ENCODE peak calls at places on chromosome 3, in ten cellular contexts. K is activated effector memory CD4-positive, alpha-beta T cell treated with Interleukin-2 at 50 U/mL for 16 hours; G is KG1; V is mammary epithelial cell; H is left ventricle myocardium superior; P is esophagus squamous epithelium; W is foreskin fibroblast; E is kidney epithelial cell; Q is NCI-H2107; T is amniotic epithelial cell. I is an unnamed sample.

GRCh38 chr3:65019412-65020093 is 331.8 kb upstream of the ADAMTS9 start:
- DNase-seq in V (no peak), P (no peak), H (no peak), W (no peak), G (no peak), T (no peak), Q (no peak), E (peak), K (no peak), I (no peak)

GRCh38 chr3:15102256-15102655 is 3.3 kb upstream of the RBSN start:
- DNase-seq in T (no peak), V (peak), K (no peak), W (no peak), Q (no peak), G (no peak), H (peak), E (no peak), P (no peak), I (peak)

GRCh38 chr3:4409415-4409814 is 57.7 kb downstream of the SUMF1 start:
- DNase-seq in H (no peak), G (no peak), P (no peak), T (no peak), K (no peak), V (no peak), E (no peak), Q (no peak), W (no peak), I (no peak)

GRCh38 chr3:141367038-141367730 is 1.1 kb upstream of the ZBTB38 start:
- DNase-seq in V (peak), E (peak), G (no peak), W (peak), T (peak), P (no peak), K (no peak), H (no peak), Q (no peak), I (no peak)

GRCh38 chr3:158471639-158472294 is 99.2 kb upstream of the MLF1 start:
- DNase-seq in H (no peak), V (no peak), G (no peak), Q (no peak), P (no peak), E (no peak), W (peak), T (peak), K (no peak), I (no peak)

GRCh38 chr3:185658504-185658912 is 72.4 kb downstream of the SENP2 start:
- DNase-seq in P (no peak), W (peak), E (peak), H (peak), Q (no peak), T (peak), G (no peak), V (peak), K (no peak), I (no peak)

GRCh38 chr3:46926039-46926438 is 48.5 kb downstream of the PTH1R start:
- DNase-seq in V (no peak), P (no peak), K (no peak), G (no peak), H (no peak), Q (no peak), W (peak), E (no peak), T (peak), I (peak)

GRCh38 chr3:32239638-32240550 is 1.4 kb downstream of the CMTM8 start:
- DNase-seq in E (no peak), Q (no peak), V (no peak), P (no peak), W (no peak), T (peak), K (peak), H (no peak), G (peak), I (no peak)

GRCh38 chr3:100100454-100100853 is 13.8 kb downstream of the FILIP1L start:
- DNase-seq in P (no peak), W (no peak), T (no peak), Q (no peak), K (no peak), H (no peak), E (no peak), V (no peak), G (no peak), I (no peak)

GRCh38 chr3:12662593-12663310 is 1.2 kb downstream of the RAF1 start:
- DNase-seq in E (no peak), Q (no peak), H (peak), G (peak), K (peak), T (peak), P (no peak), V (peak), W (no peak), I (peak)

GRCh38 chr3:82505079-82505756 is 743.8 kb upstream of the GBE1 start:
- DNase-seq in V (no peak), P (no peak), K (no peak), Q (no peak), E (no peak), H (no peak), T (no peak), W (no peak), G (no peak), I (no peak)

GRCh38 chr3:170999737-171000242 is 26.7 kb downstream of the SLC2A2 start:
- DNase-seq in V (peak), P (no peak), T (peak), G (no peak), E (peak), W (peak), H (no peak), Q (no peak), K (no peak), I (no peak)

GRCh38 chr3:37017683-37018082 is 24.4 kb downstream of the MLH1 start:
- DNase-seq in H (no peak), E (no peak), Q (no peak), G (no peak), P (no peak), V (no peak), K (no peak), W (no peak), T (no peak), I (peak)

GRCh38 chr3:132781922-132782321 is 59.7 kb upstream of the NPHP3 start:
- DNase-seq in K (no peak), G (no peak), H (no peak), E (no peak), Q (no peak), W (no peak), T (no peak), V (no peak), P (no peak), I (no peak)

GRCh38 chr3:125078961-125079674 is 23.3 kb upstream of the HEG1 start:
- DNase-seq in K (no peak), G (no peak), V (no peak), H (no peak), T (no peak), Q (no peak), P (no peak), E (no peak), W (no peak), I (no peak)

GRCh38 chr3:120497318-120497717 is 46.5 kb upstream of the FSTL1 start:
- DNase-seq in E (peak), V (peak), P (no peak), Q (no peak), K (no peak), W (peak), T (peak), H (no peak), G (no peak), I (no peak)

GRCh38 chr3:112931737-112932521 is 43.0 kb downstream of the CD200R1 start:
- DNase-seq in E (no peak), H (no peak), Q (no peak), G (no peak), T (no peak), W (no peak), V (no peak), K (no peak), P (no peak), I (peak)

GRCh38 chr3:46080124-46080991 is 53.1 kb upstream of the XCR1 start:
- DNase-seq in P (no peak), W (peak), V (peak), G (no peak), H (no peak), Q (no peak), E (no peak), K (no peak), T (no peak), I (no peak)

GRCh38 chr3:195214381-195214780 is 56.6 kb downstream of the XXYLT1 start:
- DNase-seq in E (no peak), V (no peak), H (no peak), K (no peak), P (no peak), G (no peak), Q (no peak), W (no peak), T (no peak), I (no peak)

GRCh38 chr3:52546111-52546901 is 9.9 kb downstream of the UQCC5 start:
- DNase-seq in W (no peak), H (no peak), T (no peak), Q (no peak), P (no peak), V (no peak), K (no peak), E (no peak), G (no peak), I (no peak)

GRCh38 chr3:62188547-62189375 is 184.6 kb downstream of the FEZF2 start:
- DNase-seq in W (peak), P (no peak), Q (no peak), E (no peak), T (peak), K (peak), H (peak), V (peak), G (peak), I (peak)

GRCh38 chr3:168952551-168952950 is 711.0 kb downstream of the MECOM start:
- DNase-seq in Q (peak), G (no peak), W (peak), H (no peak), T (peak), E (no peak), V (peak), K (no peak), P (no peak), I (no peak)

GRCh38 chr3:156808025-156808424 is 18.1 kb upstream of the LEKR1 start:
- DNase-seq in P (no peak), T (no peak), H (no peak), Q (no peak), V (peak), G (no peak), E (no peak), W (peak), K (no peak), I (no peak)

GRCh38 chr3:53324011-53324544 is 23.3 kb downstream of the DCP1A start:
- DNase-seq in P (no peak), V (no peak), H (peak), K (no peak), W (no peak), T (no peak), G (no peak), E (no peak), Q (no peak), I (peak)

GRCh38 chr3:35737934-35738706 is 98.8 kb downstream of the ARPP21 start:
- DNase-seq in V (no peak), G (no peak), W (no peak), E (no peak), Q (no peak), T (no peak), H (no peak), P (no peak), K (no peak), I (no peak)

GRCh38 chr3:46351646-46352045 is 2.3 kb upstream of the CCR2 start:
- DNase-seq in K (no peak), Q (no peak), H (no peak), P (no peak), V (no peak), W (no peak), E (no peak), T (no peak), G (no peak), I (no peak)

GRCh38 chr3:136513367-136513766 is 238.8 kb downstream of the STAG1 start:
- DNase-seq in E (no peak), W (no peak), G (no peak), H (no peak), T (no peak), V (no peak), K (no peak), Q (no peak), P (no peak), I (no peak)

GRCh38 chr3:14141602-14142315 is 16.9 kb downstream of the TMEM43 start:
- DNase-seq in G (no peak), H (peak), E (no peak), P (no peak), T (peak), V (no peak), W (no peak), Q (no peak), K (no peak), I (peak)

GRCh38 chr3:45995370-45996192 is at the start of gene FYCO1:
- DNase-seq in H (peak), W (peak), K (peak), Q (peak), G (peak), T (peak), P (peak), V (peak), E (peak), I (peak)